ENCODE peak calls at places on chromosomes 7 and 10, in seven cellular contexts. S, Y, G, U, M, R and Q are unnamed samples.

GRCh38 chr7:151461942-151462230 is 21.9 kb upstream of the CRYGN start:
- DNase-seq in M (no peak), S (no peak), U (no peak), R (no peak), Y (no peak), G (no peak), Q (peak; percentile 47)

GRCh38 chr10:118213456-118213855 is 128.7 kb downstream of the FAM204A start:
- DNase-seq in G (no peak), M (no peak), R (no peak), U (no peak), Y (no peak), S (no peak), Q (no peak)

GRCh38 chr7:156944876-156945275 is 4.6 kb upstream of the NOM1 start:
- DNase-seq in G (peak; percentile 77), U (no peak), R (no peak), S (no peak), Y (no peak), M (no peak), Q (no peak)

GRCh38 chr10:33093362-33093761 is 135.3 kb upstream of the ITGB1 start:
- DNase-seq in U (no peak), Y (no peak), R (no peak), G (no peak), S (no peak), M (no peak), Q (no peak)

GRCh38 chr10:103397191-103397825 is 882 bp downstream of the PDCD11 start:
- DNase-seq in S (no peak), Y (peak; percentile 1), U (no peak), R (no peak), M (no peak), G (no peak), Q (peak; percentile 15)

GRCh38 chr7:112370436-112370835 is 79.8 kb upstream of the IFRD1 start:
- DNase-seq in U (no peak), M (no peak), G (no peak), R (no peak), S (peak; percentile 10), Y (no peak), Q (peak; percentile 95)

GRCh38 chr7:27110163-27110976 is 7.9 kb upstream of the HOXA2 start:
- DNase-seq in S (no peak), M (peak; percentile 66), Y (no peak), U (peak; percentile 79), G (peak; percentile 93), R (no peak), Q (no peak)

GRCh38 chr7:138981332-138982203 is at the start of gene KIAA1549:
- DNase-seq in M (peak; percentile 98), Y (no peak), R (peak; percentile 60), G (peak; percentile 95), U (peak; percentile 93), S (peak; percentile 60), Q (peak; percentile 85)

GRCh38 chr7:115561341-115562110 is 469.0 kb downstream of the TFEC start:
- DNase-seq in Y (peak; percentile 97), U (no peak), G (no peak), R (no peak), S (no peak), M (no peak), Q (no peak)

GRCh38 chr10:11880169-11881027 is 57.2 kb downstream of the PROSER2 start:
- DNase-seq in M (no peak), S (no peak), U (no peak), Y (no peak), R (no peak), G (peak; percentile 89), Q (no peak)

GRCh38 chr10:93579089-93579488 is 12.6 kb downstream of the FFAR4 start:
- DNase-seq in M (no peak), Y (no peak), S (no peak), R (no peak), U (no peak), G (no peak), Q (no peak)

GRCh38 chr7:134736381-134736780 is 43.1 kb upstream of the CALD1 start:
- DNase-seq in U (no peak), Y (no peak), M (no peak), R (no peak), G (no peak), S (no peak), Q (no peak)

GRCh38 chr7:25795824-25796235 is 356.2 kb upstream of the NFE2L3 start:
- DNase-seq in Y (peak; percentile 30), M (no peak), R (no peak), S (no peak), U (no peak), G (no peak), Q (no peak)

GRCh38 chr7:7799138-7799537 is 80.7 kb upstream of the RPA3 start:
- DNase-seq in M (peak; percentile 61), Y (peak; percentile 4), R (no peak), U (no peak), S (peak; percentile 15), G (no peak), Q (peak; percentile 82)

GRCh38 chr7:101077303-101078086 is 7.8 kb upstream of the TRIM56 start:
- DNase-seq in U (peak; percentile 84), M (peak; percentile 88), Y (peak; percentile 75), S (peak; percentile 72), R (peak; percentile 75), G (peak; percentile 88), Q (peak; percentile 80)

GRCh38 chr7:41911792-41912191 is 208.9 kb upstream of the INHBA start:
- DNase-seq in Y (peak; percentile 89), R (no peak), G (no peak), M (no peak), U (no peak), S (no peak), Q (no peak)

GRCh38 chr7:155214328-155214986 is 83.2 kb upstream of the INSIG1 start:
- DNase-seq in R (no peak), Y (no peak), G (peak; percentile 70), M (no peak), S (no peak), U (no peak), Q (peak; percentile 93)

GRCh38 chr10:131852161-131852822 is 48.5 kb upstream of the PPP2R2D start:
- DNase-seq in G (no peak), R (no peak), Y (no peak), M (no peak), S (no peak), U (no peak), Q (no peak)

GRCh38 chr10:124962421-124962820 is 20.5 kb downstream of the ZRANB1 start:
- DNase-seq in U (no peak), Y (peak; percentile 62), M (no peak), R (no peak), G (no peak), S (no peak), Q (no peak)

GRCh38 chr7:70316745-70317144 is 718.5 kb downstream of the AUTS2 start:
- DNase-seq in G (no peak), M (no peak), R (no peak), U (no peak), Y (no peak), S (no peak), Q (no peak)

GRCh38 chr7:422191-422885 is 97.3 kb downstream of the PDGFA start:
- DNase-seq in Y (no peak), S (no peak), M (no peak), U (no peak), G (peak; percentile 57), R (no peak), Q (no peak)

GRCh38 chr10:112115781-112116385 is 67.7 kb downstream of the GPAM start:
- DNase-seq in R (no peak), G (peak; percentile 75), Y (peak; percentile 18), M (peak; percentile 67), S (peak; percentile 60), U (peak; percentile 83), Q (peak; percentile 32)

GRCh38 chr10:71767420-71768035 is 5.8 kb downstream of the VSIR start:
- DNase-seq in G (no peak), S (no peak), R (no peak), M (no peak), U (no peak), Y (peak; percentile 64), Q (peak; percentile 37)